ENCODE peak calls at places on chromosome 12, in seven cellular contexts. One of them, this sample, is unnamed.

GRCh38 chr12:23950011-23950774 is 723 bp upstream of the SOX5 start:
- DNase-seq in psoas muscle: no peak
- DNase-seq in PC-3: no peak
- DNase-seq in cardiac fibroblast: peak; percentile 32
- DNase-seq in activated CD8-positive, alpha-beta T cell treated with anti-CD3 and anti-CD28 coated beads for 36 hours: no peak
- DNase-seq in left lung: no peak
- DNase-seq in fibroblast of pulmonary artery: peak; percentile 32
- DNase-seq in this sample: no peak

GRCh38 chr12:68772714-68773113 is 26.7 kb downstream of the SLC35E3 start:
- DNase-seq in psoas muscle: no peak
- DNase-seq in PC-3: no peak
- DNase-seq in cardiac fibroblast: no peak
- DNase-seq in activated CD8-positive, alpha-beta T cell treated with anti-CD3 and anti-CD28 coated beads for 36 hours: peak; percentile 8
- DNase-seq in left lung: no peak
- DNase-seq in fibroblast of pulmonary artery: no peak
- DNase-seq in this sample: peak; percentile 26

GRCh38 chr12:58668831-58669230 is 251.5 kb downstream of the LRIG3 start:
- DNase-seq in psoas muscle: no peak
- DNase-seq in PC-3: no peak
- DNase-seq in cardiac fibroblast: peak; percentile 37
- DNase-seq in activated CD8-positive, alpha-beta T cell treated with anti-CD3 and anti-CD28 coated beads for 36 hours: no peak
- DNase-seq in left lung: no peak
- DNase-seq in fibroblast of pulmonary artery: peak; percentile 1
- DNase-seq in this sample: no peak

GRCh38 chr12:47757840-47758583 is 668 bp downstream of the RAPGEF3 start:
- DNase-seq in psoas muscle: no peak
- DNase-seq in PC-3: no peak
- DNase-seq in cardiac fibroblast: no peak
- DNase-seq in activated CD8-positive, alpha-beta T cell treated with anti-CD3 and anti-CD28 coated beads for 36 hours: no peak
- DNase-seq in left lung: no peak
- DNase-seq in fibroblast of pulmonary artery: no peak
- DNase-seq in this sample: no peak

GRCh38 chr12:65327207-65328076 is 49.0 kb downstream of the MSRB3 start:
- DNase-seq in psoas muscle: no peak
- DNase-seq in PC-3: no peak
- DNase-seq in cardiac fibroblast: peak; percentile 47
- DNase-seq in activated CD8-positive, alpha-beta T cell treated with anti-CD3 and anti-CD28 coated beads for 36 hours: no peak
- DNase-seq in left lung: no peak
- DNase-seq in fibroblast of pulmonary artery: peak; percentile 51
- DNase-seq in this sample: no peak

GRCh38 chr12:43655586-43655985 is 103.0 kb downstream of the PUS7L start:
- DNase-seq in psoas muscle: no peak
- DNase-seq in PC-3: peak; percentile 32
- DNase-seq in cardiac fibroblast: peak; percentile 20
- DNase-seq in activated CD8-positive, alpha-beta T cell treated with anti-CD3 and anti-CD28 coated beads for 36 hours: no peak
- DNase-seq in left lung: no peak
- DNase-seq in fibroblast of pulmonary artery: peak; percentile 39
- DNase-seq in this sample: no peak

GRCh38 chr12:67698711-67699603 is 50.4 kb downstream of the DYRK2 start:
- DNase-seq in psoas muscle: no peak
- DNase-seq in PC-3: peak; percentile 53
- DNase-seq in cardiac fibroblast: peak; percentile 48
- DNase-seq in activated CD8-positive, alpha-beta T cell treated with anti-CD3 and anti-CD28 coated beads for 36 hours: peak; percentile 79
- DNase-seq in left lung: no peak
- DNase-seq in fibroblast of pulmonary artery: peak; percentile 14
- DNase-seq in this sample: peak; percentile 77

GRCh38 chr12:131044136-131044535 is 90.4 kb downstream of the ADGRD1 start:
- DNase-seq in psoas muscle: no peak
- DNase-seq in PC-3: no peak
- DNase-seq in cardiac fibroblast: no peak
- DNase-seq in activated CD8-positive, alpha-beta T cell treated with anti-CD3 and anti-CD28 coated beads for 36 hours: no peak
- DNase-seq in left lung: no peak
- DNase-seq in fibroblast of pulmonary artery: no peak
- DNase-seq in this sample: no peak

GRCh38 chr12:14416658-14417057 is 51.2 kb downstream of the ATF7IP start:
- DNase-seq in psoas muscle: no peak
- DNase-seq in PC-3: peak; percentile 50
- DNase-seq in cardiac fibroblast: peak; percentile 90
- DNase-seq in activated CD8-positive, alpha-beta T cell treated with anti-CD3 and anti-CD28 coated beads for 36 hours: peak; percentile 58
- DNase-seq in left lung: no peak
- DNase-seq in fibroblast of pulmonary artery: peak; percentile 92
- DNase-seq in this sample: no peak

GRCh38 chr12:118160536-118160935 is 24.6 kb downstream of the PEBP1 start:
- DNase-seq in psoas muscle: no peak
- DNase-seq in PC-3: no peak
- DNase-seq in cardiac fibroblast: no peak
- DNase-seq in activated CD8-positive, alpha-beta T cell treated with anti-CD3 and anti-CD28 coated beads for 36 hours: no peak
- DNase-seq in left lung: no peak
- DNase-seq in fibroblast of pulmonary artery: no peak
- DNase-seq in this sample: no peak

GRCh38 chr12:132375747-132376463 is 46.5 kb upstream of the GALNT9 start:
- DNase-seq in psoas muscle: no peak
- DNase-seq in PC-3: no peak
- DNase-seq in cardiac fibroblast: no peak
- DNase-seq in activated CD8-positive, alpha-beta T cell treated with anti-CD3 and anti-CD28 coated beads for 36 hours: no peak
- DNase-seq in left lung: no peak
- DNase-seq in fibroblast of pulmonary artery: no peak
- DNase-seq in this sample: no peak

GRCh38 chr12:92078167-92079053 is 67.2 kb downstream of the BTG1 start:
- DNase-seq in psoas muscle: no peak
- DNase-seq in PC-3: peak; percentile 92
- DNase-seq in cardiac fibroblast: peak; percentile 100
- DNase-seq in activated CD8-positive, alpha-beta T cell treated with anti-CD3 and anti-CD28 coated beads for 36 hours: no peak
- DNase-seq in left lung: no peak
- DNase-seq in fibroblast of pulmonary artery: peak; percentile 98
- DNase-seq in this sample: no peak

GRCh38 chr12:131208425-131208824 is 254.7 kb downstream of the ADGRD1 start:
- DNase-seq in psoas muscle: no peak
- DNase-seq in PC-3: no peak
- DNase-seq in cardiac fibroblast: no peak
- DNase-seq in activated CD8-positive, alpha-beta T cell treated with anti-CD3 and anti-CD28 coated beads for 36 hours: no peak
- DNase-seq in left lung: no peak
- DNase-seq in fibroblast of pulmonary artery: no peak
- DNase-seq in this sample: no peak

GRCh38 chr12:80868576-80868975 is 69.2 kb downstream of the LIN7A start:
- DNase-seq in psoas muscle: no peak
- DNase-seq in PC-3: no peak
- DNase-seq in cardiac fibroblast: no peak
- DNase-seq in activated CD8-positive, alpha-beta T cell treated with anti-CD3 and anti-CD28 coated beads for 36 hours: no peak
- DNase-seq in left lung: no peak
- DNase-seq in fibroblast of pulmonary artery: no peak
- DNase-seq in this sample: no peak

GRCh38 chr12:78641837-78642423 is 222.6 kb upstream of the SYT1 start:
- DNase-seq in psoas muscle: no peak
- DNase-seq in PC-3: peak; percentile 40
- DNase-seq in cardiac fibroblast: peak; percentile 39
- DNase-seq in activated CD8-positive, alpha-beta T cell treated with anti-CD3 and anti-CD28 coated beads for 36 hours: no peak
- DNase-seq in left lung: no peak
- DNase-seq in fibroblast of pulmonary artery: peak; percentile 74
- DNase-seq in this sample: no peak

GRCh38 chr12:82781288-82782078 is 94.8 kb downstream of the TMTC2 start:
- DNase-seq in psoas muscle: no peak
- DNase-seq in PC-3: no peak
- DNase-seq in cardiac fibroblast: peak; percentile 3
- DNase-seq in activated CD8-positive, alpha-beta T cell treated with anti-CD3 and anti-CD28 coated beads for 36 hours: no peak
- DNase-seq in left lung: no peak
- DNase-seq in fibroblast of pulmonary artery: no peak
- DNase-seq in this sample: no peak

DNA sequence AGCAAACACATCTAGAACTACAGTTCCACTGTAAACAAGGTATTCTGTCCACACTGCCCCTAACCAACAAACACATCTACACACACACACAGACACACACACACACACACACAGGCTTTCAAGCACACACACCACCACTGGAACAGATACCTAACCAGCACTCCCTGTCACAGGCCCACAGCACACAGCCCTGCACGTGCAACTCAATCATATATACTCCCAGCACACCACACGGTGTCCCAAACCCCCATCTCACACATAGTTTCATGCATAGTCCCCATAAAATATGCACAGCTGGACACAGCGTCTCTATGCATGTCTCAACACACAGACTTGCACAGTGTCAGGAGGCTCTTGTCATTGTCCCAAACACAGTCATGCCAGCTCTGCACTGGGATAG is 27.6 kb downstream of the KRT8 start:
- DNase-seq in psoas muscle: no peak
- DNase-seq in PC-3: no peak
- DNase-seq in cardiac fibroblast: no peak
- DNase-seq in activated CD8-positive, alpha-beta T cell treated with anti-CD3 and anti-CD28 coated beads for 36 hours: no peak
- DNase-seq in left lung: no peak
- DNase-seq in fibroblast of pulmonary artery: no peak
- DNase-seq in this sample: no peak
- TF ChIP-seq CTCF in psoas muscle: no peak
- TF ChIP-seq CTCF in PC-3: no peak
- TF ChIP-seq CTCF in cardiac fibroblast: no peak
- TF ChIP-seq CTCF in activated CD8-positive, alpha-beta T cell treated with anti-CD3 and anti-CD28 coated beads for 36 hours: no peak
- TF ChIP-seq CTCF in left lung: no peak
- TF ChIP-seq CTCF in fibroblast of pulmonary artery: no peak
- TF ChIP-seq CTCF in this sample: no peak

GRCh38 chr12:108573310-108573709 is 10.9 kb downstream of the ISCU start:
- DNase-seq in psoas muscle: no peak
- DNase-seq in PC-3: peak; percentile 44
- DNase-seq in cardiac fibroblast: no peak
- DNase-seq in activated CD8-positive, alpha-beta T cell treated with anti-CD3 and anti-CD28 coated beads for 36 hours: peak; percentile 62
- DNase-seq in left lung: no peak
- DNase-seq in fibroblast of pulmonary artery: no peak
- DNase-seq in this sample: no peak

GRCh38 chr12:108568653-108569154 is 6.3 kb downstream of the ISCU start:
- DNase-seq in psoas muscle: no peak
- DNase-seq in PC-3: no peak
- DNase-seq in cardiac fibroblast: no peak
- DNase-seq in activated CD8-positive, alpha-beta T cell treated with anti-CD3 and anti-CD28 coated beads for 36 hours: peak; percentile 90
- DNase-seq in left lung: no peak
- DNase-seq in fibroblast of pulmonary artery: no peak
- DNase-seq in this sample: peak; percentile 78

GRCh38 chr12:108572166-108572790 is 9.9 kb downstream of the ISCU start:
- DNase-seq in psoas muscle: no peak
- DNase-seq in PC-3: peak; percentile 11
- DNase-seq in cardiac fibroblast: peak; percentile 62
- DNase-seq in activated CD8-positive, alpha-beta T cell treated with anti-CD3 and anti-CD28 coated beads for 36 hours: peak; percentile 38
- DNase-seq in left lung: no peak
- DNase-seq in fibroblast of pulmonary artery: peak; percentile 28
- DNase-seq in this sample: no peak

GRCh38 chr12:108571604-108572165 is 9.3 kb downstream of the ISCU start:
- DNase-seq in psoas muscle: no peak
- DNase-seq in PC-3: no peak
- DNase-seq in cardiac fibroblast: no peak
- DNase-seq in activated CD8-positive, alpha-beta T cell treated with anti-CD3 and anti-CD28 coated beads for 36 hours: no peak
- DNase-seq in left lung: no peak
- DNase-seq in fibroblast of pulmonary artery: no peak
- DNase-seq in this sample: no peak

GRCh38 chr12:108570743-108571603 is 8.6 kb downstream of the ISCU start:
- DNase-seq in psoas muscle: no peak
- DNase-seq in PC-3: peak; percentile 51
- DNase-seq in cardiac fibroblast: peak; percentile 76
- DNase-seq in activated CD8-positive, alpha-beta T cell treated with anti-CD3 and anti-CD28 coated beads for 36 hours: no peak
- DNase-seq in left lung: no peak
- DNase-seq in fibroblast of pulmonary artery: peak; percentile 73
- DNase-seq in this sample: no peak
- TF ChIP-seq CTCF in psoas muscle: no peak
- TF ChIP-seq CTCF in PC-3: peak; percentile 61
- TF ChIP-seq CTCF in cardiac fibroblast: peak; percentile 42
- TF ChIP-seq CTCF in activated CD8-positive, alpha-beta T cell treated with anti-CD3 and anti-CD28 coated beads for 36 hours: peak; percentile 41
- TF ChIP-seq CTCF in left lung: no peak
- TF ChIP-seq CTCF in fibroblast of pulmonary artery: peak; percentile 45
- TF ChIP-seq CTCF in this sample: peak; percentile 2

GRCh38 chr12:124397807-124398577 is 103.1 kb downstream of the RFLNA start:
- DNase-seq in psoas muscle: no peak
- DNase-seq in PC-3: no peak
- DNase-seq in cardiac fibroblast: peak; percentile 40
- DNase-seq in activated CD8-positive, alpha-beta T cell treated with anti-CD3 and anti-CD28 coated beads for 36 hours: no peak
- DNase-seq in left lung: no peak
- DNase-seq in fibroblast of pulmonary artery: peak; percentile 60
- DNase-seq in this sample: no peak

GRCh38 chr12:124395284-124395752 is 100.4 kb downstream of the RFLNA start:
- DNase-seq in psoas muscle: no peak
- DNase-seq in PC-3: peak; percentile 56
- DNase-seq in cardiac fibroblast: peak; percentile 37
- DNase-seq in activated CD8-positive, alpha-beta T cell treated with anti-CD3 and anti-CD28 coated beads for 36 hours: no peak
- DNase-seq in left lung: no peak
- DNase-seq in fibroblast of pulmonary artery: no peak
- DNase-seq in this sample: no peak

GRCh38 chr12:124397399-124397679 is 102.4 kb downstream of the RFLNA start:
- DNase-seq in psoas muscle: no peak
- DNase-seq in PC-3: no peak
- DNase-seq in cardiac fibroblast: no peak
- DNase-seq in activated CD8-positive, alpha-beta T cell treated with anti-CD3 and anti-CD28 coated beads for 36 hours: no peak
- DNase-seq in left lung: no peak
- DNase-seq in fibroblast of pulmonary artery: no peak
- DNase-seq in this sample: no peak

GRCh38 chr12:124395986-124396385 is 101.1 kb downstream of the RFLNA start:
- DNase-seq in psoas muscle: no peak
- DNase-seq in PC-3: peak; percentile 9
- DNase-seq in cardiac fibroblast: no peak
- DNase-seq in activated CD8-positive, alpha-beta T cell treated with anti-CD3 and anti-CD28 coated beads for 36 hours: no peak
- DNase-seq in left lung: no peak
- DNase-seq in fibroblast of pulmonary artery: no peak
- DNase-seq in this sample: no peak

DNA sequence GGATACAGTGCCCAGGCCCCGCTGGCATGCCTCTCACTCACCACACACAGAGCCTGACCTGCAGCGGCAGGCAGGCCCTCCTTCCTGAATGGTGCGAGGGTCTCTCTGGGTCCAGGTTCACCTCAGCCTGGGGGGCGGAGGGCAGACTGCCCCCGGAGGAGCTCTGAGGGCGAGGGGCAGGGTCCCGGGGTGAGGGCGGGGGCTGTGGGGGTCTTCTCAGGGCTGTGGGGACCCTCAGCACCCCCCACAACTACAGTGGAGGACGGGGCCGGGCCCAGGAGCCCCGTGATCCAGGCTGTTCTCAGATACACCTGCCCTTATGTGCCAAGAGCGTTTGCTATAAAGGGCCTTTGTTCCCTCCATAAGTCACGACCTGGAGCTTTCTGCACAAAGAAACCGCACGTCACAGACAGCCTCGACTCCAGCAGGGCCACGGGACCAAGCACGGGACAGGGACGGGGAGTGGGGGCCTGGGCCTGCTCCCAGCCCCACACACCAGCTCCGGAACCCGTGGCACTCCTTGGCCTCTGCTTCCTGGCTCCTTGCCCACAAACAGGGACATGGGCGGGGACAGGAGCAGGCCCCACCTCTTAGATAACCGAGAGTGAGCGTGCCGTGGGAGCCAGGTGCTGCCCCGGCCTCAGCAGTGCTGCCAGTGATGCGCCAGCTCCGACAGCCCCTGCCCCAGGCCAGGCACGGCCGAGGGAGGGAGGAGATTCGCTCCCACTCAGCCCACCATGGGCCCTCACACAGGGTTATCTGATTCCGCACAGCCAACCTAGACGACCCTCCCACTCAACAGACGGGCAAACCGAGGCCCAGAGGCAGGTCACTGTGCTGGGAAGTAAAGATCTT is 101.9 kb downstream of the RFLNA start:
- DNase-seq in psoas muscle: no peak
- DNase-seq in PC-3: no peak
- DNase-seq in cardiac fibroblast: no peak
- DNase-seq in activated CD8-positive, alpha-beta T cell treated with anti-CD3 and anti-CD28 coated beads for 36 hours: no peak
- DNase-seq in left lung: no peak
- DNase-seq in fibroblast of pulmonary artery: no peak
- DNase-seq in this sample: no peak
- TF ChIP-seq CTCF in psoas muscle: no peak
- TF ChIP-seq CTCF in PC-3: no peak
- TF ChIP-seq CTCF in cardiac fibroblast: no peak
- TF ChIP-seq CTCF in activated CD8-positive, alpha-beta T cell treated with anti-CD3 and anti-CD28 coated beads for 36 hours: no peak
- TF ChIP-seq CTCF in left lung: no peak
- TF ChIP-seq CTCF in fibroblast of pulmonary artery: no peak
- TF ChIP-seq CTCF in this sample: no peak

GRCh38 chr12:85424581-85425348 is 144.7 kb downstream of the ALX1 start:
- DNase-seq in psoas muscle: no peak
- DNase-seq in PC-3: peak; percentile 66
- DNase-seq in cardiac fibroblast: peak; percentile 49
- DNase-seq in activated CD8-positive, alpha-beta T cell treated with anti-CD3 and anti-CD28 coated beads for 36 hours: peak; percentile 57
- DNase-seq in left lung: no peak
- DNase-seq in fibroblast of pulmonary artery: peak; percentile 50
- DNase-seq in this sample: peak; percentile 35
- TF ChIP-seq CTCF in psoas muscle: no peak
- TF ChIP-seq CTCF in PC-3: peak; percentile 81
- TF ChIP-seq CTCF in cardiac fibroblast: peak; percentile 44
- TF ChIP-seq CTCF in activated CD8-positive, alpha-beta T cell treated with anti-CD3 and anti-CD28 coated beads for 36 hours: peak; percentile 57
- TF ChIP-seq CTCF in left lung: peak; percentile 19
- TF ChIP-seq CTCF in fibroblast of pulmonary artery: peak; percentile 52
- TF ChIP-seq CTCF in this sample: peak; percentile 0